ENCODE peak calls at places on chromosome 11, in four cellular contexts. One of them, this sample, is unnamed.

GRCh38 chr11:45042560-45042959 is 91.9 kb upstream of the TP53I11 start:
- DNase-seq in left colon: no peak
- DNase-seq in stimulated activated CD4-positive, alpha-beta T cell treated with anti-CD3 and anti-CD28 coated beads, Interleukin-2, amount 100 ng/mL, for 48 hours: no peak
- DNase-seq in mesendoderm: no peak
- DNase-seq in this sample: no peak

GRCh38 chr11:133227674-133228111 is 304.6 kb downstream of the OPCML start:
- DNase-seq in left colon: no peak
- DNase-seq in stimulated activated CD4-positive, alpha-beta T cell treated with anti-CD3 and anti-CD28 coated beads, Interleukin-2, amount 100 ng/mL, for 48 hours: no peak
- DNase-seq in mesendoderm: peak
- DNase-seq in this sample: no peak

GRCh38 chr11:115321602-115322289 is 182.5 kb downstream of the CADM1 start:
- DNase-seq in left colon: no peak
- DNase-seq in stimulated activated CD4-positive, alpha-beta T cell treated with anti-CD3 and anti-CD28 coated beads, Interleukin-2, amount 100 ng/mL, for 48 hours: no peak
- DNase-seq in mesendoderm: no peak
- DNase-seq in this sample: no peak

GRCh38 chr11:35427158-35427557 is 7.8 kb upstream of the SLC1A2 start:
- DNase-seq in left colon: no peak
- DNase-seq in stimulated activated CD4-positive, alpha-beta T cell treated with anti-CD3 and anti-CD28 coated beads, Interleukin-2, amount 100 ng/mL, for 48 hours: no peak
- DNase-seq in mesendoderm: no peak
- DNase-seq in this sample: no peak

GRCh38 chr11:77669848-77670511 is 32.4 kb upstream of the CLNS1A start:
- DNase-seq in left colon: no peak
- DNase-seq in stimulated activated CD4-positive, alpha-beta T cell treated with anti-CD3 and anti-CD28 coated beads, Interleukin-2, amount 100 ng/mL, for 48 hours: no peak
- DNase-seq in mesendoderm: no peak
- DNase-seq in this sample: no peak

GRCh38 chr11:114202011-114202609 is 94.1 kb upstream of the NNMT start:
- DNase-seq in left colon: no peak
- DNase-seq in stimulated activated CD4-positive, alpha-beta T cell treated with anti-CD3 and anti-CD28 coated beads, Interleukin-2, amount 100 ng/mL, for 48 hours: no peak
- DNase-seq in mesendoderm: no peak
- DNase-seq in this sample: no peak

GRCh38 chr11:34192481-34193401 is 87.3 kb downstream of the NAT10 start:
- DNase-seq in left colon: peak
- DNase-seq in stimulated activated CD4-positive, alpha-beta T cell treated with anti-CD3 and anti-CD28 coated beads, Interleukin-2, amount 100 ng/mL, for 48 hours: peak
- DNase-seq in mesendoderm: peak
- DNase-seq in this sample: peak

GRCh38 chr11:63914896-63915681 is 1.9 kb downstream of the RCOR2 start:
- DNase-seq in left colon: no peak
- DNase-seq in stimulated activated CD4-positive, alpha-beta T cell treated with anti-CD3 and anti-CD28 coated beads, Interleukin-2, amount 100 ng/mL, for 48 hours: no peak
- DNase-seq in mesendoderm: peak
- DNase-seq in this sample: no peak

GRCh38 chr11:46490576-46491100 is 99.1 kb upstream of the CHRM4 start:
- DNase-seq in left colon: no peak
- DNase-seq in stimulated activated CD4-positive, alpha-beta T cell treated with anti-CD3 and anti-CD28 coated beads, Interleukin-2, amount 100 ng/mL, for 48 hours: no peak
- DNase-seq in mesendoderm: no peak
- DNase-seq in this sample: no peak